ENCODE peak calls at places on chromosomes 2 and 18, in ten cellular contexts. Z, N, D, J, R, W, X, Q, O and L are unnamed samples.
A peak's percentile ranks its signal among the peaks of the same experiment; 100 is the strongest.

GRCh38 chr18:80175451-80176235 is 66.6 kb downstream of the ADNP2 start:
- DNase-seq in Z (no peak), N (peak; percentile 32), D (no peak), J (no peak), R (no peak), W (no peak), X (no peak), Q (no peak), O (peak; percentile 14), L (no peak)

GRCh38 chr2:120552800-120553471 is 182.7 kb upstream of the GLI2 start:
- DNase-seq in Z (peak; percentile 97), N (peak; percentile 72), D (peak; percentile 16), J (peak; percentile 80), R (peak; percentile 90), W (no peak), X (peak; percentile 55), Q (peak; percentile 75), O (no peak), L (peak; percentile 88)

GRCh38 chr18:48851563-48851962 is 99.2 kb downstream of the SMAD7 start:
- DNase-seq in Z (no peak), N (no peak), D (peak; percentile 61), J (no peak), R (no peak), W (no peak), X (no peak), Q (no peak), O (no peak), L (no peak)

GRCh38 chr2:158931577-158931976 is 36.9 kb upstream of the TANC1 start:
- DNase-seq in Z (no peak), N (peak; percentile 77), D (no peak), J (no peak), R (no peak), W (peak; percentile 65), X (no peak), Q (no peak), O (no peak), L (no peak)

GRCh38 chr18:74266161-74266560 is 25.6 kb downstream of the CYB5A start:
- DNase-seq in Z (no peak), N (peak; percentile 77), D (no peak), J (no peak), R (no peak), W (no peak), X (no peak), Q (no peak), O (no peak), L (no peak)

GRCh38 chr2:3121601-3122000 is 256.0 kb downstream of the EIPR1 start:
- DNase-seq in Z (no peak), N (no peak), D (no peak), J (no peak), R (no peak), W (no peak), X (no peak), Q (no peak), O (no peak), L (no peak)

GRCh38 chr2:10245021-10245420 is 57.7 kb upstream of the HPCAL1 start:
- DNase-seq in Z (no peak), N (no peak), D (no peak), J (no peak), R (peak; percentile 61), W (no peak), X (no peak), Q (no peak), O (no peak), L (no peak)

GRCh38 chr2:159904127-159904564 is 106.1 kb upstream of the CD302 start:
- DNase-seq in Z (peak; percentile 55), N (no peak), D (no peak), J (no peak), R (peak; percentile 85), W (no peak), X (no peak), Q (no peak), O (peak; percentile 18), L (no peak)

GRCh38 chr2:20626698-20627471 is 24.0 kb downstream of the HS1BP3 start:
- DNase-seq in Z (no peak), N (no peak), D (no peak), J (no peak), R (peak; percentile 68), W (no peak), X (no peak), Q (no peak), O (no peak), L (no peak)

GRCh38 chr18:3923750-3924149 is 473.8 kb downstream of the TGIF1 start:
- DNase-seq in Z (no peak), N (peak; percentile 13), D (no peak), J (no peak), R (no peak), W (peak; percentile 74), X (no peak), Q (no peak), O (no peak), L (no peak)

GRCh38 chr2:238523158-238524110 is 96.7 kb downstream of the ASB1 start:
- DNase-seq in Z (no peak), N (peak; percentile 74), D (no peak), J (no peak), R (peak; percentile 68), W (peak; percentile 26), X (no peak), Q (no peak), O (no peak), L (peak; percentile 67)

GRCh38 chr2:212709287-212709686 is 170.7 kb upstream of the ERBB4 start:
- DNase-seq in Z (no peak), N (no peak), D (no peak), J (no peak), R (no peak), W (peak; percentile 59), X (no peak), Q (no peak), O (no peak), L (no peak)

GRCh38 chr2:11995381-11995947 is 249.0 kb downstream of the LPIN1 start:
- DNase-seq in Z (no peak), N (peak; percentile 62), D (no peak), J (no peak), R (no peak), W (peak; percentile 9), X (no peak), Q (no peak), O (no peak), L (no peak)

GRCh38 chr2:239953418-239954061 is 71.6 kb downstream of the NDUFA10 start:
- DNase-seq in Z (no peak), N (peak; percentile 74), D (no peak), J (no peak), R (peak; percentile 51), W (no peak), X (no peak), Q (no peak), O (no peak), L (no peak)

GRCh38 chr2:56244911-56245530 is 61.2 kb downstream of the CCDC85A start:
- DNase-seq in Z (no peak), N (no peak), D (no peak), J (no peak), R (peak; percentile 29), W (peak; percentile 71), X (no peak), Q (no peak), O (no peak), L (no peak)

GRCh38 chr2:233113114-233113452 is 52.9 kb downstream of the INPP5D start:
- DNase-seq in Z (no peak), N (no peak), D (no peak), J (no peak), R (no peak), W (no peak), X (no peak), Q (no peak), O (no peak), L (peak; percentile 33)

GRCh38 chr18:71249791-71250190 is 960.9 kb downstream of the SOCS6 start:
- DNase-seq in Z (no peak), N (no peak), D (no peak), J (no peak), R (no peak), W (no peak), X (no peak), Q (no peak), O (no peak), L (no peak)

GRCh38 chr2:47904903-47905453 is 1.3 kb downstream of the FBXO11 start:
- DNase-seq in Z (no peak), N (peak; percentile 24), D (peak; percentile 23), J (peak; percentile 26), R (peak; percentile 73), W (no peak), X (peak; percentile 65), Q (peak; percentile 64), O (no peak), L (peak; percentile 63)

GRCh38 chr2:16481342-16481741 is 184.3 kb downstream of the CYRIA start:
- DNase-seq in Z (no peak), N (no peak), D (no peak), J (no peak), R (no peak), W (no peak), X (no peak), Q (no peak), O (no peak), L (no peak)

GRCh38 chr18:44957025-44957424 is 276.3 kb downstream of the SETBP1 start:
- DNase-seq in Z (no peak), N (no peak), D (no peak), J (no peak), R (no peak), W (no peak), X (no peak), Q (no peak), O (no peak), L (no peak)

GRCh38 chr18:31505161-31505560 is 7.2 kb downstream of the DSG2 start:
- DNase-seq in Z (no peak), N (no peak), D (no peak), J (no peak), R (no peak), W (no peak), X (no peak), Q (no peak), O (no peak), L (no peak)

GRCh38 chr2:88265352-88265960 is 95.3 kb downstream of the THNSL2 start:
- DNase-seq in Z (no peak), N (peak; percentile 3), D (no peak), J (no peak), R (no peak), W (no peak), X (no peak), Q (peak; percentile 62), O (no peak), L (no peak)

GRCh38 chr2:171410101-171410500 is 23.7 kb downstream of the METTL8 start:
- DNase-seq in Z (peak; percentile 21), N (no peak), D (no peak), J (no peak), R (no peak), W (peak; percentile 32), X (no peak), Q (peak; percentile 37), O (no peak), L (no peak)

GRCh38 chr2:239476029-239476756 is 75.4 kb upstream of the HDAC4 start:
- DNase-seq in Z (no peak), N (no peak), D (no peak), J (no peak), R (no peak), W (no peak), X (no peak), Q (no peak), O (no peak), L (no peak)

GRCh38 chr2:185628985-185629384 is 109.6 kb upstream of the FSIP2 start:
- DNase-seq in Z (no peak), N (peak; percentile 1), D (no peak), J (no peak), R (peak; percentile 1), W (no peak), X (no peak), Q (peak; percentile 15), O (no peak), L (peak; percentile 49)

GRCh38 chr18:9834551-9834950 is 51.2 kb upstream of the TXNDC2 start:
- DNase-seq in Z (no peak), N (no peak), D (no peak), J (no peak), R (no peak), W (no peak), X (no peak), Q (peak; percentile 51), O (no peak), L (no peak)